ENCODE peak calls at places on chromosomes 5 and 9, in eight cellular contexts. A, H, D, K, X, N, C and U are unnamed samples.

GRCh38 chr9:129140397-129141065 is 29.3 kb downstream of the PTPA start:
- DNase-seq in A (no peak), H (peak), D (peak), K (no peak), X (peak), N (peak), C (no peak), U (peak)

GRCh38 chr9:97978706-97979105 is 4.4 kb upstream of the ANP32B start:
- DNase-seq in A (no peak), H (no peak), D (no peak), K (no peak), X (no peak), N (no peak), C (no peak), U (no peak)

GRCh38 chr5:36950586-36951457 is 74.3 kb downstream of the NIPBL start:
- DNase-seq in A (no peak), H (no peak), D (no peak), K (no peak), X (no peak), N (peak), C (peak), U (peak)

GRCh38 chr5:180643191-180643851 is 6.1 kb downstream of the FLT4 start:
- DNase-seq in A (no peak), H (peak), D (no peak), K (no peak), X (no peak), N (no peak), C (no peak), U (no peak)

GRCh38 chr5:179422213-179422839 is 77.1 kb upstream of the ADAMTS2 start:
- DNase-seq in A (no peak), H (no peak), D (no peak), K (no peak), X (no peak), N (no peak), C (no peak), U (no peak)

GRCh38 chr9:88652876-88653275 is 117.9 kb downstream of the NXNL2 start:
- DNase-seq in A (no peak), H (no peak), D (no peak), K (no peak), X (no peak), N (peak), C (no peak), U (peak)

GRCh38 chr5:149809919-149810691 is 80.0 kb downstream of the PPARGC1B start:
- DNase-seq in A (no peak), H (no peak), D (no peak), K (no peak), X (no peak), N (no peak), C (no peak), U (no peak)

GRCh38 chr9:91677354-91677753 is 253.7 kb upstream of the NFIL3 start:
- DNase-seq in A (no peak), H (no peak), D (no peak), K (no peak), X (no peak), N (no peak), C (no peak), U (peak)

GRCh38 chr9:91001146-91001611 is 199.6 kb downstream of the SYK start:
- DNase-seq in A (no peak), H (no peak), D (no peak), K (peak), X (no peak), N (peak), C (peak), U (peak)

GRCh38 chr5:116452774-116453368 is 121.8 kb downstream of the SEMA6A start:
- DNase-seq in A (no peak), H (no peak), D (no peak), K (no peak), X (no peak), N (no peak), C (no peak), U (no peak)

GRCh38 chr9:69176446-69177135 is 2.5 kb downstream of the TJP2 start:
- DNase-seq in A (no peak), H (no peak), D (no peak), K (no peak), X (no peak), N (no peak), C (no peak), U (no peak)

GRCh38 chr9:137502008-137502913 is 43.1 kb upstream of the NSMF start:
- DNase-seq in A (no peak), H (no peak), D (no peak), K (peak), X (no peak), N (peak), C (peak), U (no peak)

GRCh38 chr5:3329427-3329826 is 266.2 kb upstream of the IRX1 start:
- DNase-seq in A (no peak), H (no peak), D (no peak), K (no peak), X (no peak), N (no peak), C (no peak), U (no peak)

GRCh38 chr5:39420482-39421145 is 4.2 kb downstream of the DAB2 start:
- DNase-seq in A (no peak), H (peak), D (no peak), K (no peak), X (peak), N (peak), C (no peak), U (peak)

GRCh38 chr5:5531371-5531770 is 108.9 kb downstream of the ICE1 start:
- DNase-seq in A (no peak), H (no peak), D (no peak), K (no peak), X (no peak), N (no peak), C (no peak), U (no peak)

GRCh38 chr9:96449522-96449843 is 486 bp upstream of the HABP4 start:
- DNase-seq in A (no peak), H (no peak), D (no peak), K (peak), X (no peak), N (no peak), C (peak), U (no peak)

GRCh38 chr5:6159864-6160199 is 218.5 kb downstream of the MED10 start:
- DNase-seq in A (no peak), H (no peak), D (no peak), K (no peak), X (no peak), N (no peak), C (no peak), U (no peak)

GRCh38 chr9:133463234-133463863 is 3.6 kb downstream of the CACFD1 start:
- DNase-seq in A (no peak), H (no peak), D (no peak), K (no peak), X (no peak), N (no peak), C (no peak), U (no peak)